ENCODE peak calls at places on chromosomes 13 and 19, in five cellular contexts. One of them, this sample, is unnamed.

GRCh38 chr19:38559428-38560401 is 58.0 kb downstream of the MAP4K1 start:
- DNase-seq in K562: no peak
- DNase-seq in HepG2: no peak
- DNase-seq in GM12878: peak; percentile 99
- DNase-seq in HCT116: no peak
- DNase-seq in this sample: no peak

GRCh38 chr19:12778905-12779161 is 3.5 kb upstream of the HOOK2 start:
- DNase-seq in K562: no peak
- DNase-seq in HepG2: no peak
- DNase-seq in GM12878: no peak
- DNase-seq in HCT116: no peak
- DNase-seq in this sample: no peak

GRCh38 chr13:31236211-31236786 is 36.5 kb downstream of the B3GLCT start:
- DNase-seq in K562: peak; percentile 25
- DNase-seq in HepG2: peak; percentile 31
- DNase-seq in GM12878: no peak
- DNase-seq in HCT116: peak; percentile 15
- DNase-seq in this sample: peak; percentile 52

GRCh38 chr13:39879286-39880035 is 224.0 kb downstream of the COG6 start:
- DNase-seq in K562: no peak
- DNase-seq in HepG2: no peak
- DNase-seq in GM12878: no peak
- DNase-seq in HCT116: no peak
- DNase-seq in this sample: no peak

GRCh38 chr13:91960947-91961346 is 562.5 kb downstream of the GPC5 start:
- DNase-seq in K562: no peak
- DNase-seq in HepG2: no peak
- DNase-seq in GM12878: no peak
- DNase-seq in HCT116: no peak
- DNase-seq in this sample: no peak

GRCh38 chr19:41866284-41866683 is 6.2 kb downstream of the RPS19 start:
- DNase-seq in K562: no peak
- DNase-seq in HepG2: no peak
- DNase-seq in GM12878: no peak
- DNase-seq in HCT116: no peak
- DNase-seq in this sample: peak; percentile 15

GRCh38 chr19:41940443-41941409 is 12.5 kb upstream of the ERFL start:
- DNase-seq in K562: no peak
- DNase-seq in HepG2: no peak
- DNase-seq in GM12878: no peak
- DNase-seq in HCT116: no peak
- DNase-seq in this sample: peak; percentile 69

GRCh38 chr13:112368883-112369282 is 7.3 kb upstream of the SPACA7 start:
- DNase-seq in K562: no peak
- DNase-seq in HepG2: no peak
- DNase-seq in GM12878: no peak
- DNase-seq in HCT116: no peak
- DNase-seq in this sample: no peak

GRCh38 chr13:54845351-54845965 is 1816.8 kb downstream of the OLFM4 start:
- DNase-seq in K562: no peak
- DNase-seq in HepG2: no peak
- DNase-seq in GM12878: no peak
- DNase-seq in HCT116: no peak
- DNase-seq in this sample: no peak

GRCh38 chr19:17450264-17451075 is 2.0 kb upstream of the TMEM221 start:
- DNase-seq in K562: peak; percentile 67
- DNase-seq in HepG2: no peak
- DNase-seq in GM12878: no peak
- DNase-seq in HCT116: peak; percentile 88
- DNase-seq in this sample: no peak

GRCh38 chr13:49746111-49746510 is 46.4 kb downstream of the KPNA3 start:
- DNase-seq in K562: no peak
- DNase-seq in HepG2: peak; percentile 85
- DNase-seq in GM12878: no peak
- DNase-seq in HCT116: no peak
- DNase-seq in this sample: no peak

GRCh38 chr13:39217471-39217870 is 179.2 kb downstream of the NHLRC3 start:
- DNase-seq in K562: no peak
- DNase-seq in HepG2: no peak
- DNase-seq in GM12878: no peak
- DNase-seq in HCT116: no peak
- DNase-seq in this sample: no peak

GRCh38 chr13:30466841-30467252 is 1.1 kb upstream of the HMGB1 start:
- DNase-seq in K562: peak; percentile 51
- DNase-seq in HepG2: no peak
- DNase-seq in GM12878: no peak
- DNase-seq in HCT116: no peak
- DNase-seq in this sample: no peak

GRCh38 chr13:112756967-112757758 is 67.3 kb downstream of the ATP11A start:
- DNase-seq in K562: no peak
- DNase-seq in HepG2: peak; percentile 99
- DNase-seq in GM12878: no peak
- DNase-seq in HCT116: no peak
- DNase-seq in this sample: no peak

GRCh38 chr19:23060016-23060415 is 56.8 kb upstream of the ZNF730 start:
- DNase-seq in K562: no peak
- DNase-seq in HepG2: no peak
- DNase-seq in GM12878: no peak
- DNase-seq in HCT116: no peak
- DNase-seq in this sample: no peak

DNA sequence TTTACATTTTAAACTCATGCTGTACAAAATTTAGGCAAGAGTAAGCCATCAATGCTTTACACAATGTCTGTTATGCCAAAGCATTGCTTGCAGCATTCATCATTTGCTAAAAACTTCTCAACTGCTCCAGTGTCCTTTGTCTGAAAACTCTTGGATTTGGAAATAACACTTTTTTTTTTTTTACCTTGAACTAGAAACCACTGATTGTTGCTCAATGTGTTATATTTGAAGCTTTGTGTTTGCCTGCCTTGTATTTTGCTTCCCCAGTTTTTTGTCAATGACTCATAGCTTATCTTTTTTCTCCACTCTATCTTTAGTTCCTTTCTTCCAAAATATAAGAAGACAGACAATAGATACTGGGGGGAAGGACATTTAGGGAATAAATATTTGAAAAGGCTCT is 31.3 kb downstream of the CCDC122 start:
- DNase-seq in K562: no peak
- DNase-seq in HepG2: peak; percentile 76
- DNase-seq in GM12878: no peak
- DNase-seq in HCT116: no peak
- DNase-seq in this sample: no peak
- TF ChIP-seq ZBTB33 in K562: no peak
- TF ChIP-seq ZBTB33 in HepG2: no peak
- TF ChIP-seq ZBTB33 in GM12878: no peak
- TF ChIP-seq ZBTB33 in HCT116: no peak
- TF ChIP-seq ZBTB33 in this sample: no peak

GRCh38 chr19:54106716-54107115 is 4.1 kb downstream of the NDUFA3 start:
- DNase-seq in K562: no peak
- DNase-seq in HepG2: no peak
- DNase-seq in GM12878: no peak
- DNase-seq in HCT116: no peak
- DNase-seq in this sample: no peak
- TF ChIP-seq ZBTB33 in K562: no peak
- TF ChIP-seq ZBTB33 in HepG2: no peak
- TF ChIP-seq ZBTB33 in GM12878: no peak
- TF ChIP-seq ZBTB33 in HCT116: no peak
- TF ChIP-seq ZBTB33 in this sample: no peak

GRCh38 chr19:15550847-15551182 is 42.5 kb downstream of the CYP4F22 start:
- DNase-seq in K562: peak; percentile 27
- DNase-seq in HepG2: peak; percentile 16
- DNase-seq in GM12878: no peak
- DNase-seq in HCT116: no peak
- DNase-seq in this sample: no peak
- TF ChIP-seq ZBTB33 in K562: no peak
- TF ChIP-seq ZBTB33 in HepG2: no peak
- TF ChIP-seq ZBTB33 in GM12878: no peak
- TF ChIP-seq ZBTB33 in HCT116: no peak
- TF ChIP-seq ZBTB33 in this sample: no peak

DNA sequence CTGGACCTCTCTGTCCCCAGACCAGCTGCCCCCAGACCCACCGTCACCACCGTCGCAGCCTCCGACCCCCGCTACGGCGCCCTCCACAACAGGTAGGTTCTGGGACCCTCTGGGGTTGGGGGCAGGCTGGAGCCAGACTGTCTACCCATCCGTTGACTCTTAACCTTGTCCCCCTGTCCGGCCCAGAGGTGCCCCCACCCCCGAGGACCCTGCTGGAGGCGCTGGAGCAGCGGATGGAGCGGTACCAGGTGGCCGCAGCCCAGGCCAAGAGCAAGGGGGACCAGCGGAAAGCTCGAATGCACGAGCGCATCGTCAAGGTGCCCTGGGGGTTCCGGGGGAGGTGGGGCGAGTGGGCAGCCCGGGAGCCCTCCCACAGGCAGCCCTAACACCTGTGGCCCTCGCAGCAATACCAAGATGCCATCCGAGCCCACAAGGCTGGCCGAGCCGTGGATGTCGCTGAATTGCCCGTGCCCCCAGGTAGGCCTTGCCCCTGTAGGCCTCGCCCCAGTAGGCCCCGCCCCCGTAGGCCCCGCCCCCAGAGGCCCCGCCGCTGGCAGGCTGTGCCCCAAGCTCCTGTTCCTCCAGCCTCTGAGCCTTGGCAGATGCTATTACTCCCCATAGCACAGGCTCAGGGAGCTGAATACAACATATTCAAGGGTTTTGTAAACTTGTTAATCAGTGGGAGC is 12.9 kb downstream of the CC2D1A start:
- DNase-seq in K562: no peak
- DNase-seq in HepG2: no peak
- DNase-seq in GM12878: no peak
- DNase-seq in HCT116: no peak
- DNase-seq in this sample: peak; percentile 40
- TF ChIP-seq ZBTB33 in K562: peak; percentile 20
- TF ChIP-seq ZBTB33 in HepG2: no peak
- TF ChIP-seq ZBTB33 in GM12878: no peak
- TF ChIP-seq ZBTB33 in HCT116: no peak
- TF ChIP-seq ZBTB33 in this sample: no peak

GRCh38 chr13:98729526-98730057 is 22.9 kb downstream of the SLC15A1 start:
- DNase-seq in K562: no peak
- DNase-seq in HepG2: no peak
- DNase-seq in GM12878: no peak
- DNase-seq in HCT116: no peak
- DNase-seq in this sample: no peak
- TF ChIP-seq ZBTB33 in K562: no peak
- TF ChIP-seq ZBTB33 in HepG2: no peak
- TF ChIP-seq ZBTB33 in GM12878: no peak
- TF ChIP-seq ZBTB33 in HCT116: no peak
- TF ChIP-seq ZBTB33 in this sample: no peak

DNA sequence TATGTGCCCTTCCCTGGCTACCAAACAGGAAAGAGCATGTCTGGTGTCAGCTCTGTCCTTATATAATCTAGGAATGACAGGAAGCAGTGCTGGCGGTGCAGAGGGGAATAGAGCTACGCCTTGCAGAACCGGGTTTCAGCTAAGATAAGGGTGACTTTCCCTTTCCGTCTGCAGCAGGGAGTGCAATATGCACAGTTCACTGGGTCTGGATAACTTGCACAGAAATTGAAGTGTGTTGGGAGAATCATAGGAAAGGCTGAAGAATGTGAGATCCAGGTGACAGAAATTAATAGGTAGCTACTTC is 90.0 kb upstream of the TSHZ3 start:
- DNase-seq in K562: no peak
- DNase-seq in HepG2: no peak
- DNase-seq in GM12878: no peak
- DNase-seq in HCT116: no peak
- DNase-seq in this sample: no peak
- TF ChIP-seq ZBTB33 in K562: no peak
- TF ChIP-seq ZBTB33 in HepG2: no peak
- TF ChIP-seq ZBTB33 in GM12878: no peak
- TF ChIP-seq ZBTB33 in HCT116: no peak
- TF ChIP-seq ZBTB33 in this sample: no peak

GRCh38 chr19:11261431-11261901 is 858 bp downstream of the DOCK6 start:
- DNase-seq in K562: no peak
- DNase-seq in HepG2: no peak
- DNase-seq in GM12878: no peak
- DNase-seq in HCT116: no peak
- DNase-seq in this sample: peak; percentile 69
- TF ChIP-seq ZBTB33 in K562: no peak
- TF ChIP-seq ZBTB33 in HepG2: no peak
- TF ChIP-seq ZBTB33 in GM12878: no peak
- TF ChIP-seq ZBTB33 in HCT116: no peak
- TF ChIP-seq ZBTB33 in this sample: no peak

GRCh38 chr13:24982333-24982999 is 113.5 kb upstream of the PABPC3 start:
- DNase-seq in K562: no peak
- DNase-seq in HepG2: no peak
- DNase-seq in GM12878: no peak
- DNase-seq in HCT116: no peak
- DNase-seq in this sample: no peak
- TF ChIP-seq ZBTB33 in K562: no peak
- TF ChIP-seq ZBTB33 in HepG2: no peak
- TF ChIP-seq ZBTB33 in GM12878: no peak
- TF ChIP-seq ZBTB33 in HCT116: no peak
- TF ChIP-seq ZBTB33 in this sample: no peak

This sample was measured in SK-N-SH.